ENCODE peak calls at places on chromosomes 11 and 22, in ten cellular contexts. H is CD8-positive, alpha-beta memory T cell; Z is cardiac muscle cell; B is CD4-positive, CD25-positive, alpha-beta regulatory T cell; M is colonic mucosa; V is IMR-90; T is fibroblast of lung; U is naive thymus-derived CD4-positive, alpha-beta T cell; S is endodermal cell; J is HCT116. G is an unnamed sample.

GRCh38 chr11:18347471-18348125 is 25.2 kb downstream of the GTF2H1 start:
- DNase-seq in V (peak; percentile 92), J (no peak), S (no peak), B (no peak), T (peak; percentile 54), H (no peak), M (no peak), U (no peak), Z (no peak), G (no peak)

GRCh38 chr11:46272816-46273427 is 4.5 kb upstream of the CREB3L1 start:
- DNase-seq in H (no peak), Z (peak; percentile 79), U (no peak), M (peak; percentile 84), J (no peak), T (peak; percentile 76), B (no peak), S (no peak), V (peak; percentile 76), G (peak; percentile 45)

GRCh38 chr11:94853836-94854235 is 85.7 kb downstream of the AMOTL1 start:
- DNase-seq in U (no peak), J (no peak), S (no peak), B (no peak), T (no peak), Z (no peak), H (no peak), V (no peak), M (no peak), G (no peak)

GRCh38 chr22:31342389-31343125 is 3.6 kb downstream of the PATZ1 start:
- DNase-seq in T (no peak), S (no peak), M (peak; percentile 25), V (no peak), Z (no peak), J (no peak), U (no peak), B (no peak), H (no peak), G (no peak)

GRCh38 chr11:74072286-74072685 is 63.4 kb upstream of the UCP3 start:
- DNase-seq in M (no peak), Z (no peak), J (no peak), T (no peak), S (no peak), V (no peak), H (no peak), U (no peak), B (no peak), G (no peak)

GRCh38 chr22:50739894-50740293 is 1.9 kb downstream of the ACR start:
- DNase-seq in T (no peak), J (no peak), B (no peak), U (no peak), S (peak; percentile 26), H (no peak), M (no peak), Z (no peak), V (no peak), G (no peak)

GRCh38 chr11:6354651-6355485 is 34.6 kb upstream of the CAVIN3 start:
- DNase-seq in V (no peak), Z (no peak), J (no peak), S (no peak), U (no peak), H (no peak), B (no peak), M (no peak), T (no peak), G (no peak)

GRCh38 chr22:30159561-30160353 is 79.5 kb downstream of the HORMAD2 start:
- DNase-seq in S (no peak), M (no peak), B (no peak), V (peak; percentile 86), Z (peak; percentile 85), T (peak; percentile 84), J (no peak), H (no peak), U (no peak), G (no peak)

GRCh38 chr11:35750315-35750714 is 87.7 kb downstream of the TRIM44 start:
- DNase-seq in B (no peak), Z (no peak), M (no peak), S (no peak), T (no peak), U (no peak), H (no peak), V (no peak), J (no peak), G (no peak)

GRCh38 chr11:119788911-119789560 is 60.0 kb upstream of the NECTIN1 start:
- DNase-seq in Z (no peak), V (no peak), T (no peak), J (no peak), U (no peak), S (no peak), H (no peak), M (no peak), B (no peak), G (no peak)

GRCh38 chr11:118998822-118999221 is 884 bp downstream of the CENATAC start:
- DNase-seq in J (peak; percentile 74), U (no peak), M (no peak), T (peak; percentile 39), V (peak; percentile 72), H (no peak), S (peak; percentile 82), B (no peak), Z (peak; percentile 65), G (no peak)

GRCh38 chr11:106076421-106076922 is 675 bp downstream of the KBTBD3 start:
- DNase-seq in S (no peak), H (no peak), Z (no peak), T (no peak), V (no peak), U (peak; percentile 9), M (peak; percentile 30), B (no peak), J (no peak), G (no peak)

GRCh38 chr11:48028909-48029685 is 48.7 kb downstream of the PTPRJ start:
- DNase-seq in H (no peak), Z (no peak), U (no peak), M (no peak), J (no peak), T (peak; percentile 30), B (peak; percentile 48), S (no peak), V (peak; percentile 26), G (no peak)

GRCh38 chr11:63874511-63874910 is 35.6 kb downstream of the MARK2 start:
- DNase-seq in J (no peak), H (no peak), T (no peak), S (no peak), V (no peak), Z (no peak), M (no peak), B (no peak), U (no peak), G (no peak)
- H3K4me1 ChIP-seq in J (peaks cover 26% of the 10 kb centered on the region), H (peaks cover 57% of the 10 kb centered on the region), T (peaks cover 22% of the 10 kb centered on the region), S (no peaks in the 10 kb centered on the region), V (peaks cover 19% of the 10 kb centered on the region), Z (peaks cover 56% of the 10 kb centered on the region), M (peaks cover 24% of the 10 kb centered on the region), B (peaks cover 36% of the 10 kb centered on the region), U (peaks cover 33% of the 10 kb centered on the region), G (peaks cover 49% of the 10 kb centered on the region)

GRCh38 chr11:76770642-76771445 is 12.3 kb upstream of the TSKU start:
- DNase-seq in M (peak; percentile 63), B (no peak), H (no peak), U (no peak), T (peak; percentile 97), J (no peak), S (peak; percentile 81), V (peak; percentile 99), Z (peak; percentile 77), G (peak; percentile 72)

GRCh38 chr11:76772100-76772782 is 10.9 kb upstream of the TSKU start:
- DNase-seq in B (no peak), U (no peak), V (peak; percentile 50), H (no peak), T (peak; percentile 50), S (no peak), Z (no peak), J (no peak), M (no peak), G (no peak)

GRCh38 chr11:76773921-76774361 is 9.2 kb upstream of the TSKU start:
- DNase-seq in T (no peak), B (no peak), M (no peak), J (no peak), V (no peak), H (no peak), S (no peak), U (no peak), Z (no peak), G (no peak)

GRCh38 chr11:76771446-76772099 is 11.6 kb upstream of the TSKU start:
- DNase-seq in V (no peak), B (no peak), U (no peak), Z (no peak), H (no peak), S (no peak), J (no peak), T (no peak), M (no peak), G (no peak)

DNA sequence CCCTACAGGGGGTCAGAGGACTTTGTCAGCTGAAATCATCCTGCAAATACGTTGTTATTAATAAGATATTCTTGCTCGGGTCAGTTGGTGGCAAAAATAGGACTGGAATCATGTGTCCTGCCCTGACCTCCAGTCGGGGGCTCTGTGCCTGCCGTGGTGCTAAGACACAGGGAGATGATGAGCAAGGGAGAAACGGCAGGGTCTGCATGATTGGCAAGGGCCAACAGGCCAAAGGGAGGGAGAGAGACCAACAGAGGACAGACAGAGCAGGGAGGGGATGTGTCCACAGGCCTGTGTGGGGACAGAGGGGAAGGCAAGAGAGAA is 10.4 kb upstream of the TSKU start:
- DNase-seq in T (no peak), S (peak; percentile 48), H (no peak), V (no peak), B (no peak), Z (no peak), U (no peak), J (no peak), M (no peak), G (no peak)
- H3K4me1 ChIP-seq in T (peaks cover 20% of the 10 kb centered on the region), S (peaks cover 43% of the 10 kb centered on the region), H (peaks cover 10% of the 10 kb centered on the region), V (peaks cover 42% of the 10 kb centered on the region), B (peaks cover 10% of the 10 kb centered on the region), Z (peaks cover 13% of the 10 kb centered on the region), U (peaks cover 5% of the 10 kb centered on the region), J (peaks cover 33% of the 10 kb centered on the region), M (peaks cover 37% of the 10 kb centered on the region), G (no peaks in the 10 kb centered on the region)

DNA sequence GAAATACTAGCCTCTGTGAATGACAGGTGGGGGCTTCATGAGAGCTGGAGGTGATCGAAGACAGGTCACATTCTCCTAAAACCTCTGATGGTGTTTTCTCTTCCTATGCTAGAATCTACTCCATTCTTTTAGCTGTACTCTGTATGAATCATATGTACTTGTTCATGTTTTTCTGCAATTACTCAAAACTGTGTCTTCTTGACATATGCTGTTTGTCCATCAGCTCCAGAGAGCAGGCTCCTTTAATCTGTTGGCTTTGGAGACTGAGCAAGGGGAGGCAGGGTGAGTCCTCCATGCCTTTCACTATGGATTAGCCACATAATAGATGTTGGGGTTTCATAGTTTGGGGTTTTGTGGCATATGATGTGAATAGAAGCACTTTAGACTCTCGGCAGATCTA is 598.8 kb downstream of the NTM start:
- DNase-seq in V (no peak), J (no peak), M (no peak), H (no peak), T (no peak), U (no peak), S (no peak), Z (no peak), B (no peak), G (no peak)
- H3K4me1 ChIP-seq in V (no peaks in the 10 kb centered on the region), J (no peaks in the 10 kb centered on the region), M (no peaks in the 10 kb centered on the region), H (no peaks in the 10 kb centered on the region), T (no peaks in the 10 kb centered on the region), U (no peaks in the 10 kb centered on the region), S (no peaks in the 10 kb centered on the region), Z (no peaks in the 10 kb centered on the region), B (no peaks in the 10 kb centered on the region), G (no peaks in the 10 kb centered on the region)

DNA sequence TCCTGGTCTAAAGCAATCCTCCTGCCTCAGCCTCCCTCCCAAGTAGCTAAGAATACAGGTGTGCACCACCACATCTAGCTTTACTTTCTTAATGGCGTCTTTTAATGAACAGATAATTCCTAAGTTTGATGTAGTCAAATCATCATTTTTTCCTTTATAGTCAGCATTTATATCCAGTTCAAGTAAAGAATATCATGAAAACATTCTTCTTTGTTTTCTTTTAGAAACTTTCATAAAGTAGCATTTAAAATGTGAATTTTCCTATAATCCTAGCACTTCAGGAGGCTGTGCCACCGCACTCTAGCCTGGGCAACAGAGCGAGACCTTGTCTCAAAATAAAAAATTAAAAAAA is 61.6 kb downstream of the RBFOX2 start:
- DNase-seq in T (no peak), M (no peak), J (no peak), B (no peak), U (no peak), V (no peak), Z (no peak), S (no peak), H (no peak), G (no peak)
- H3K4me1 ChIP-seq in T (peaks cover 33% of the 10 kb centered on the region), M (no peaks in the 10 kb centered on the region), J (peaks cover 8% of the 10 kb centered on the region), B (no peaks in the 10 kb centered on the region), U (no peaks in the 10 kb centered on the region), V (peaks cover 20% of the 10 kb centered on the region), Z (peaks cover 26% of the 10 kb centered on the region), S (no peaks in the 10 kb centered on the region), H (no peaks in the 10 kb centered on the region), G (no peaks in the 10 kb centered on the region)